ENCODE peak calls at places on chromosomes 2 and 18, in nine cellular contexts. One of them, this sample, is unnamed.
A peak's percentile ranks its signal among the peaks of the same experiment; 100 is the strongest.

GRCh38 chr2:232800166-232800565 is 23.8 kb upstream of the KCNJ13 start:
- DNase-seq in psoas muscle: no peak
- DNase-seq in epithelial cell of esophagus: no peak
- DNase-seq in esophagus squamous epithelium: no peak
- DNase-seq in GM10248: no peak
- DNase-seq in B cell: no peak
- DNase-seq in nephron progenitor cell: no peak
- DNase-seq in HCT116: no peak
- DNase-seq in A673: no peak
- DNase-seq in this sample: no peak

GRCh38 chr18:23875966-23876365 is 138.6 kb upstream of the TTC39C start:
- DNase-seq in A673: no peak
- DNase-seq in B cell: no peak
- DNase-seq in epithelial cell of esophagus: peak; percentile 20
- DNase-seq in psoas muscle: no peak
- DNase-seq in GM10248: no peak
- DNase-seq in esophagus squamous epithelium: no peak
- DNase-seq in HCT116: no peak
- DNase-seq in nephron progenitor cell: no peak
- DNase-seq in this sample: no peak

GRCh38 chr2:121205321-121205942 is 79.6 kb downstream of the TFCP2L1 start:
- DNase-seq in GM10248: no peak
- DNase-seq in esophagus squamous epithelium: no peak
- DNase-seq in A673: peak; percentile 7
- DNase-seq in psoas muscle: peak; percentile 37
- DNase-seq in B cell: no peak
- DNase-seq in epithelial cell of esophagus: peak; percentile 18
- DNase-seq in nephron progenitor cell: no peak
- DNase-seq in HCT116: no peak
- DNase-seq in this sample: no peak

GRCh38 chr2:236479814-236480213 is 89.8 kb upstream of the ACKR3 start:
- DNase-seq in psoas muscle: no peak
- DNase-seq in nephron progenitor cell: no peak
- DNase-seq in esophagus squamous epithelium: no peak
- DNase-seq in B cell: no peak
- DNase-seq in A673: no peak
- DNase-seq in HCT116: no peak
- DNase-seq in GM10248: no peak
- DNase-seq in epithelial cell of esophagus: no peak
- DNase-seq in this sample: no peak

GRCh38 chr18:62281684-62282083 is 43.4 kb upstream of the TNFRSF11A start:
- DNase-seq in GM10248: no peak
- DNase-seq in epithelial cell of esophagus: peak; percentile 75
- DNase-seq in B cell: no peak
- DNase-seq in HCT116: no peak
- DNase-seq in nephron progenitor cell: no peak
- DNase-seq in psoas muscle: no peak
- DNase-seq in A673: no peak
- DNase-seq in esophagus squamous epithelium: no peak
- DNase-seq in this sample: no peak

GRCh38 chr18:58186258-58186948 is 142.4 kb downstream of the NEDD4L start:
- DNase-seq in HCT116: no peak
- DNase-seq in A673: peak; percentile 73
- DNase-seq in GM10248: no peak
- DNase-seq in B cell: no peak
- DNase-seq in psoas muscle: no peak
- DNase-seq in esophagus squamous epithelium: no peak
- DNase-seq in epithelial cell of esophagus: peak; percentile 98
- DNase-seq in nephron progenitor cell: no peak
- DNase-seq in this sample: no peak

GRCh38 chr18:69843047-69843446 is 104.6 kb downstream of the CD226 start:
- DNase-seq in A673: no peak
- DNase-seq in esophagus squamous epithelium: no peak
- DNase-seq in psoas muscle: no peak
- DNase-seq in HCT116: no peak
- DNase-seq in GM10248: no peak
- DNase-seq in B cell: no peak
- DNase-seq in epithelial cell of esophagus: no peak
- DNase-seq in nephron progenitor cell: no peak
- DNase-seq in this sample: no peak

GRCh38 chr18:1585881-1586488 is 681.3 kb downstream of the ADCYAP1 start:
- DNase-seq in GM10248: peak; percentile 6
- DNase-seq in esophagus squamous epithelium: no peak
- DNase-seq in nephron progenitor cell: peak; percentile 10
- DNase-seq in HCT116: peak; percentile 32
- DNase-seq in epithelial cell of esophagus: peak; percentile 49
- DNase-seq in B cell: no peak
- DNase-seq in A673: peak; percentile 60
- DNase-seq in psoas muscle: no peak
- DNase-seq in this sample: peak; percentile 13

GRCh38 chr2:85085563-85085962 is 47.6 kb upstream of the TCF7L1 start:
- DNase-seq in esophagus squamous epithelium: no peak
- DNase-seq in HCT116: no peak
- DNase-seq in nephron progenitor cell: no peak
- DNase-seq in GM10248: no peak
- DNase-seq in A673: no peak
- DNase-seq in epithelial cell of esophagus: no peak
- DNase-seq in psoas muscle: no peak
- DNase-seq in B cell: no peak
- DNase-seq in this sample: no peak

GRCh38 chr2:66536290-66536673 is 101.4 kb downstream of the MEIS1 start:
- DNase-seq in A673: no peak
- DNase-seq in psoas muscle: no peak
- DNase-seq in B cell: no peak
- DNase-seq in epithelial cell of esophagus: no peak
- DNase-seq in HCT116: no peak
- DNase-seq in nephron progenitor cell: no peak
- DNase-seq in esophagus squamous epithelium: no peak
- DNase-seq in GM10248: no peak
- DNase-seq in this sample: no peak

GRCh38 chr2:10467401-10467800 is 19.3 kb upstream of the ODC1 start:
- DNase-seq in GM10248: no peak
- DNase-seq in HCT116: no peak
- DNase-seq in psoas muscle: no peak
- DNase-seq in nephron progenitor cell: no peak
- DNase-seq in A673: no peak
- DNase-seq in esophagus squamous epithelium: no peak
- DNase-seq in B cell: no peak
- DNase-seq in epithelial cell of esophagus: no peak
- DNase-seq in this sample: no peak

GRCh38 chr2:168632733-168633132 is 169.7 kb upstream of the NOSTRIN start:
- DNase-seq in A673: peak; percentile 47
- DNase-seq in esophagus squamous epithelium: no peak
- DNase-seq in epithelial cell of esophagus: no peak
- DNase-seq in nephron progenitor cell: no peak
- DNase-seq in B cell: no peak
- DNase-seq in psoas muscle: no peak
- DNase-seq in HCT116: no peak
- DNase-seq in GM10248: no peak
- DNase-seq in this sample: no peak

GRCh38 chr2:156464106-156464505 is 27.9 kb downstream of the GPD2 start:
- DNase-seq in A673: no peak
- DNase-seq in B cell: no peak
- DNase-seq in psoas muscle: no peak
- DNase-seq in nephron progenitor cell: no peak
- DNase-seq in esophagus squamous epithelium: no peak
- DNase-seq in HCT116: no peak
- DNase-seq in epithelial cell of esophagus: peak; percentile 36
- DNase-seq in GM10248: no peak
- DNase-seq in this sample: no peak

GRCh38 chr2:126038901-126039300 is 617.1 kb upstream of the GYPC start:
- DNase-seq in B cell: no peak
- DNase-seq in psoas muscle: no peak
- DNase-seq in GM10248: no peak
- DNase-seq in A673: no peak
- DNase-seq in HCT116: no peak
- DNase-seq in nephron progenitor cell: no peak
- DNase-seq in epithelial cell of esophagus: no peak
- DNase-seq in esophagus squamous epithelium: no peak
- DNase-seq in this sample: no peak

GRCh38 chr18:12099160-12099559 is 5.5 kb downstream of the ANKRD62 start:
- DNase-seq in psoas muscle: no peak
- DNase-seq in GM10248: no peak
- DNase-seq in epithelial cell of esophagus: no peak
- DNase-seq in B cell: no peak
- DNase-seq in nephron progenitor cell: no peak
- DNase-seq in A673: no peak
- DNase-seq in HCT116: no peak
- DNase-seq in esophagus squamous epithelium: no peak
- DNase-seq in this sample: no peak

GRCh38 chr2:23312996-23313606 is 71.9 kb upstream of the KLHL29 start:
- DNase-seq in GM10248: peak; percentile 64
- DNase-seq in B cell: no peak
- DNase-seq in psoas muscle: no peak
- DNase-seq in esophagus squamous epithelium: no peak
- DNase-seq in HCT116: peak; percentile 15
- DNase-seq in A673: peak; percentile 55
- DNase-seq in epithelial cell of esophagus: no peak
- DNase-seq in nephron progenitor cell: peak; percentile 80
- DNase-seq in this sample: peak; percentile 63
- TF ChIP-seq CTCF in GM10248: peak; percentile 83
- TF ChIP-seq CTCF in B cell: peak; percentile 56
- TF ChIP-seq CTCF in psoas muscle: peak; percentile 28
- TF ChIP-seq CTCF in esophagus squamous epithelium: no peak
- TF ChIP-seq CTCF in HCT116: peak; percentile 99
- TF ChIP-seq CTCF in A673: peak; percentile 93
- TF ChIP-seq CTCF in epithelial cell of esophagus: peak; percentile 33
- TF ChIP-seq CTCF in nephron progenitor cell: peak; percentile 97
- TF ChIP-seq CTCF in this sample: peak; percentile 74

GRCh38 chr2:16204251-16204650 is 263.9 kb downstream of the MYCN start:
- DNase-seq in HCT116: no peak
- DNase-seq in psoas muscle: no peak
- DNase-seq in B cell: no peak
- DNase-seq in GM10248: no peak
- DNase-seq in nephron progenitor cell: no peak
- DNase-seq in esophagus squamous epithelium: no peak
- DNase-seq in epithelial cell of esophagus: no peak
- DNase-seq in A673: no peak
- DNase-seq in this sample: no peak

GRCh38 chr2:16203069-16203468 is 262.7 kb downstream of the MYCN start:
- DNase-seq in GM10248: no peak
- DNase-seq in nephron progenitor cell: no peak
- DNase-seq in B cell: no peak
- DNase-seq in HCT116: no peak
- DNase-seq in epithelial cell of esophagus: no peak
- DNase-seq in esophagus squamous epithelium: no peak
- DNase-seq in psoas muscle: no peak
- DNase-seq in A673: no peak
- DNase-seq in this sample: no peak

GRCh38 chr2:16203691-16204090 is 263.3 kb downstream of the MYCN start:
- DNase-seq in GM10248: no peak
- DNase-seq in esophagus squamous epithelium: no peak
- DNase-seq in HCT116: no peak
- DNase-seq in nephron progenitor cell: no peak
- DNase-seq in B cell: no peak
- DNase-seq in epithelial cell of esophagus: no peak
- DNase-seq in A673: no peak
- DNase-seq in psoas muscle: no peak
- DNase-seq in this sample: no peak

GRCh38 chr2:16201876-16202642 is 261.7 kb downstream of the MYCN start:
- DNase-seq in B cell: no peak
- DNase-seq in esophagus squamous epithelium: no peak
- DNase-seq in nephron progenitor cell: no peak
- DNase-seq in HCT116: no peak
- DNase-seq in epithelial cell of esophagus: no peak
- DNase-seq in GM10248: no peak
- DNase-seq in A673: peak; percentile 79
- DNase-seq in psoas muscle: no peak
- DNase-seq in this sample: no peak

GRCh38 chr2:16202643-16203020 is 262.3 kb downstream of the MYCN start:
- DNase-seq in esophagus squamous epithelium: no peak
- DNase-seq in nephron progenitor cell: no peak
- DNase-seq in A673: no peak
- DNase-seq in GM10248: no peak
- DNase-seq in psoas muscle: no peak
- DNase-seq in epithelial cell of esophagus: no peak
- DNase-seq in HCT116: no peak
- DNase-seq in B cell: no peak
- DNase-seq in this sample: no peak
- TF ChIP-seq CTCF in esophagus squamous epithelium: no peak
- TF ChIP-seq CTCF in nephron progenitor cell: no peak
- TF ChIP-seq CTCF in A673: no peak
- TF ChIP-seq CTCF in GM10248: no peak
- TF ChIP-seq CTCF in psoas muscle: no peak
- TF ChIP-seq CTCF in epithelial cell of esophagus: no peak
- TF ChIP-seq CTCF in HCT116: no peak
- TF ChIP-seq CTCF in B cell: no peak
- TF ChIP-seq CTCF in this sample: no peak

GRCh38 chr18:47418746-47419145 is 167.3 kb upstream of the SKOR2 start:
- DNase-seq in epithelial cell of esophagus: no peak
- DNase-seq in B cell: no peak
- DNase-seq in psoas muscle: no peak
- DNase-seq in nephron progenitor cell: no peak
- DNase-seq in GM10248: no peak
- DNase-seq in esophagus squamous epithelium: no peak
- DNase-seq in A673: no peak
- DNase-seq in HCT116: no peak
- DNase-seq in this sample: no peak
- TF ChIP-seq CTCF in epithelial cell of esophagus: no peak
- TF ChIP-seq CTCF in B cell: no peak
- TF ChIP-seq CTCF in psoas muscle: no peak
- TF ChIP-seq CTCF in nephron progenitor cell: no peak
- TF ChIP-seq CTCF in GM10248: no peak
- TF ChIP-seq CTCF in esophagus squamous epithelium: no peak
- TF ChIP-seq CTCF in A673: no peak
- TF ChIP-seq CTCF in HCT116: no peak
- TF ChIP-seq CTCF in this sample: no peak

GRCh38 chr18:71388148-71388547 is 1099.3 kb downstream of the SOCS6 start:
- DNase-seq in psoas muscle: no peak
- DNase-seq in GM10248: no peak
- DNase-seq in B cell: no peak
- DNase-seq in HCT116: no peak
- DNase-seq in A673: no peak
- DNase-seq in nephron progenitor cell: no peak
- DNase-seq in epithelial cell of esophagus: no peak
- DNase-seq in esophagus squamous epithelium: no peak
- DNase-seq in this sample: no peak
- TF ChIP-seq CTCF in psoas muscle: no peak
- TF ChIP-seq CTCF in GM10248: no peak
- TF ChIP-seq CTCF in B cell: no peak
- TF ChIP-seq CTCF in HCT116: no peak
- TF ChIP-seq CTCF in A673: no peak
- TF ChIP-seq CTCF in nephron progenitor cell: no peak
- TF ChIP-seq CTCF in epithelial cell of esophagus: no peak
- TF ChIP-seq CTCF in esophagus squamous epithelium: no peak
- TF ChIP-seq CTCF in this sample: no peak

This sample was measured in GM20000.